ENCODE peak calls at places on chromosome 1, in nine cellular contexts. Y is naive thymus-derived CD4-positive, alpha-beta T cell; R is left lung; B is lower lobe of right lung; Q is uterus; P is body of pancreas; M is left ventricle myocardium inferior; L is stomach; I is lung. C is an unnamed sample.

GRCh38 chr1:103371234-103371633 is 154.3 kb upstream of the RNPC3 start:
- DNase-seq in L (no peak), R (no peak), I (peak; percentile 29), P (peak; percentile 22), Q (no peak), B (no peak), M (no peak), Y (no peak), C (no peak)

GRCh38 chr1:225467193-225468020 is 39.6 kb upstream of the LBR start:
- DNase-seq in B (peak; percentile 88), Q (peak; percentile 66), Y (peak; percentile 79), P (no peak), L (peak; percentile 63), I (peak; percentile 75), R (peak; percentile 94), M (peak; percentile 71), C (no peak)

GRCh38 chr1:110859062-110859461 is 13.9 kb upstream of the CD53 start:
- DNase-seq in L (no peak), R (no peak), Q (no peak), Y (no peak), B (no peak), I (no peak), M (no peak), P (no peak), C (no peak)

GRCh38 chr1:19715334-19716203 is 50.9 kb downstream of the HTR6 start:
- DNase-seq in R (peak; percentile 94), Y (peak; percentile 55), L (peak; percentile 93), I (peak; percentile 93), P (peak; percentile 90), Q (peak; percentile 85), B (peak; percentile 94), M (peak; percentile 82), C (peak; percentile 84)

GRCh38 chr1:108502624-108503023 is 52.5 kb downstream of the NBPF6 start:
- DNase-seq in P (no peak), M (no peak), Q (no peak), R (no peak), B (no peak), L (no peak), I (no peak), Y (no peak), C (no peak)

GRCh38 chr1:150809651-150810050 is 1.6 kb upstream of the CTSK start:
- DNase-seq in Q (peak; percentile 39), Y (no peak), I (no peak), P (no peak), R (no peak), B (no peak), L (no peak), M (no peak), C (no peak)

GRCh38 chr1:145955436-145955835 is 2.4 kb downstream of the LIX1L start:
- DNase-seq in I (no peak), B (no peak), P (no peak), L (no peak), Q (no peak), M (no peak), R (no peak), Y (no peak), C (no peak)

GRCh38 chr1:2991753-2992495 is 29.3 kb upstream of the ACTRT2 start:
- DNase-seq in L (no peak), R (no peak), B (no peak), Y (no peak), Q (no peak), P (peak; percentile 1), I (no peak), M (peak; percentile 6), C (no peak)

GRCh38 chr1:174996474-174996873 is 3.3 kb upstream of the CACYBP start:
- DNase-seq in R (no peak), Q (no peak), B (no peak), L (no peak), I (no peak), P (no peak), M (no peak), Y (no peak), C (no peak)

GRCh38 chr1:11301593-11301992 is 28.6 kb downstream of the UBIAD1 start:
- DNase-seq in Y (no peak), M (no peak), R (no peak), I (no peak), L (no peak), Q (no peak), P (no peak), B (no peak), C (no peak)

GRCh38 chr1:6424619-6425593 is at the start of gene ESPN:
- DNase-seq in B (no peak), R (peak; percentile 76), Q (no peak), M (no peak), P (no peak), Y (no peak), I (no peak), L (no peak), C (no peak)

GRCh38 chr1:31954607-31955283 is 16.6 kb upstream of the PTP4A2 start:
- DNase-seq in M (peak; percentile 83), B (peak; percentile 89), I (peak; percentile 86), Q (peak; percentile 93), L (peak; percentile 85), R (peak; percentile 93), Y (no peak), P (peak; percentile 71), C (peak; percentile 93)

GRCh38 chr1:65001238-65001792 is 35.0 kb upstream of the JAK1 start:
- DNase-seq in Q (peak; percentile 76), I (peak; percentile 75), R (peak; percentile 93), Y (peak; percentile 63), P (peak; percentile 44), L (peak; percentile 55), M (peak; percentile 83), B (peak; percentile 82), C (peak; percentile 87)

GRCh38 chr1:61539720-61540462 is 185.1 kb downstream of the TM2D1 start:
- DNase-seq in Q (peak; percentile 27), I (no peak), Y (no peak), P (no peak), M (no peak), B (no peak), R (no peak), L (no peak), C (no peak)

GRCh38 chr1:203465146-203465798 is 10.3 kb upstream of the PRELP start:
- DNase-seq in R (no peak), M (no peak), B (no peak), I (no peak), P (no peak), Q (peak; percentile 78), Y (no peak), L (no peak), C (peak; percentile 79)
- H3K27ac ChIP-seq in R (no peak overlapping the region), M (peak overlapping the region; percentile 70), B (peak overlapping the region; percentile 78), I (peak overlapping the region; percentile 39), P (no peak overlapping the region), Q (peak overlapping the region; percentile 91), Y (no peak overlapping the region), L (peak overlapping the region; percentile 82), C (peak overlapping the region; percentile 92)

GRCh38 chr1:196603651-196604050 is 4.6 kb downstream of the KCNT2 start:
- DNase-seq in M (no peak), R (no peak), L (no peak), B (no peak), Y (no peak), I (no peak), Q (no peak), P (no peak), C (no peak)
- H3K27ac ChIP-seq in M (no peak overlapping the region), R (no peak overlapping the region), L (no peak overlapping the region), B (no peak overlapping the region), Y (no peak overlapping the region), I (no peak overlapping the region), Q (no peak overlapping the region), P (no peak overlapping the region), C (no peak overlapping the region)

GRCh38 chr1:201108614-201109013 is 3.6 kb downstream of the CACNA1S start:
- DNase-seq in B (no peak), R (no peak), L (no peak), Y (no peak), P (no peak), I (no peak), M (no peak), Q (no peak), C (no peak)

GRCh38 chr1:201109651-201110050 is 2.6 kb downstream of the CACNA1S start:
- DNase-seq in M (no peak), R (no peak), Y (no peak), I (no peak), Q (no peak), L (no peak), B (no peak), P (no peak), C (no peak)

GRCh38 chr1:201111156-201111555 is 1.1 kb downstream of the CACNA1S start:
- DNase-seq in P (no peak), B (no peak), I (no peak), Y (no peak), L (no peak), M (no peak), R (no peak), Q (no peak), C (no peak)

GRCh38 chr1:201110616-201111015 is 1.6 kb downstream of the CACNA1S start:
- DNase-seq in I (no peak), B (no peak), M (no peak), P (no peak), L (no peak), Y (no peak), Q (no peak), R (no peak), C (no peak)

DNA sequence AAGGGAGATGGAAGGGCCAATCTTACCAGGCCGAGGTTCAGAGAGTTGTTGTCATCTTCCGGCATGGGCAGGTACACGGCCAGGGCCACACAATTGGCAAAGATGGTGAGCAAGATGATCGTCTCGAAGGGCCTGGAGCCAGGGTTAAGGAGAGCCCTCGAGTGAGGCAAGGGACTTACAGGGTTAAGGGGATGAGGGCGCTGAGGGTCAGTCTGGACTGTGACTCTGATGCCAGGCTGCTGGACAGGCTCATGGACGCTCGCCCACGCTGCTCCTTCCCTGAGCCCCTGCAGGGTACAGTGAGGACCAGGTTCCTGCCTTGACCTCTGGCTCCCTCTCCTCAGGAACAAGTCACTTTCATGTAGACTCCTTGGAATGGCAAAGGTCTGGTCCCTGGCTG is 2.1 kb downstream of the CACNA1S start:
- DNase-seq in B (no peak), Q (no peak), M (no peak), I (no peak), L (no peak), P (no peak), Y (no peak), R (no peak), C (no peak)
- H3K27ac ChIP-seq in B (no peak overlapping the region), Q (no peak overlapping the region), M (no peak overlapping the region), I (no peak overlapping the region), L (no peak overlapping the region), P (no peak overlapping the region), Y (no peak overlapping the region), R (no peak overlapping the region), C (no peak overlapping the region)

GRCh38 chr1:58816747-58817221 is 32.9 kb upstream of the JUN start:
- DNase-seq in B (no peak), P (no peak), Y (no peak), R (no peak), M (no peak), I (no peak), L (no peak), Q (no peak), C (no peak)

GRCh38 chr1:58816072-58816746 is 32.4 kb upstream of the JUN start:
- DNase-seq in M (peak; percentile 93), P (peak; percentile 92), B (peak; percentile 97), I (peak; percentile 92), R (peak; percentile 100), Q (peak; percentile 87), L (peak; percentile 94), Y (peak; percentile 66), C (peak; percentile 93)

GRCh38 chr1:58819719-58820118 is 35.9 kb upstream of the JUN start:
- DNase-seq in I (no peak), Q (no peak), M (no peak), B (no peak), Y (no peak), R (no peak), L (no peak), P (no peak), C (no peak)

GRCh38 chr1:58818991-58819390 is 35.1 kb upstream of the JUN start:
- DNase-seq in R (no peak), Q (no peak), Y (no peak), P (no peak), I (no peak), M (no peak), L (no peak), B (no peak), C (no peak)

GRCh38 chr1:58818075-58818474 is 34.2 kb upstream of the JUN start:
- DNase-seq in B (no peak), R (no peak), I (no peak), Q (no peak), M (no peak), Y (no peak), P (no peak), L (no peak), C (no peak)
- H3K27ac ChIP-seq in B (no peak overlapping the region), R (no peak overlapping the region), I (no peak overlapping the region), Q (no peak overlapping the region), M (no peak overlapping the region), Y (no peak overlapping the region), P (no peak overlapping the region), L (no peak overlapping the region), C (no peak overlapping the region)

C was measured in coronary artery.